ENCODE peak calls at places on chromosome 3, in four cellular contexts. N is GM12865; O is CD8-positive, alpha-beta T cell; M is left ventricle myocardium inferior. U is an unnamed sample.

GRCh38 chr3:48990636-48991421 is 788 bp downstream of the P4HTM start:
- DNase-seq in N (peak), O (no peak), M (no peak), U (no peak)

GRCh38 chr3:36729204-36730056 is 34.9 kb downstream of the DCLK3 start:
- DNase-seq in N (peak), O (no peak), M (no peak), U (no peak)

GRCh38 chr3:47877288-47877687 is 74.3 kb downstream of the DHX30 start:
- DNase-seq in N (no peak), O (no peak), M (no peak), U (no peak)

GRCh38 chr3:2354702-2355101 is 256.0 kb downstream of the CNTN4 start:
- DNase-seq in N (no peak), O (no peak), M (no peak), U (no peak)

GRCh38 chr3:13098605-13099004 is 25.4 kb upstream of the IQSEC1 start:
- DNase-seq in N (no peak), O (no peak), M (no peak), U (no peak)

GRCh38 chr3:136330900-136331299 is 80.8 kb downstream of the PCCB start:
- DNase-seq in N (no peak), O (no peak), M (no peak), U (no peak)

GRCh38 chr3:152719264-152719663 is 115.7 kb upstream of the P2RY1 start:
- DNase-seq in N (no peak), O (no peak), M (no peak), U (no peak)

GRCh38 chr3:78163379-78163778 is 1123.5 kb downstream of the ROBO2 start:
- DNase-seq in N (no peak), O (no peak), M (no peak), U (no peak)

GRCh38 chr3:128374746-128375445 is 91.8 kb downstream of the DNAJB8 start:
- DNase-seq in N (peak), O (no peak), M (no peak), U (no peak)

GRCh38 chr3:181704421-181705066 is 7.2 kb upstream of the SOX2 start:
- DNase-seq in N (no peak), O (no peak), M (no peak), U (no peak)

GRCh38 chr3:52721002-52721741 is 15.3 kb downstream of the SPCS1 start:
- DNase-seq in N (peak), O (peak), M (no peak), U (no peak)

GRCh38 chr3:107910713-107911259 is 180.0 kb downstream of the CD47 start:
- DNase-seq in N (peak), O (no peak), M (no peak), U (no peak)

GRCh38 chr3:27358372-27358771 is 10.8 kb downstream of the NEK10 start:
- DNase-seq in N (no peak), O (no peak), M (no peak), U (no peak)

GRCh38 chr3:27360113-27361078 is 8.8 kb downstream of the NEK10 start:
- DNase-seq in N (no peak), O (no peak), M (no peak), U (no peak)

GRCh38 chr3:27354588-27355203 is 14.5 kb downstream of the NEK10 start:
- DNase-seq in N (no peak), O (no peak), M (no peak), U (no peak)

GRCh38 chr3:27356976-27357375 is 12.2 kb downstream of the NEK10 start:
- DNase-seq in N (no peak), O (no peak), M (no peak), U (no peak)

DNA sequence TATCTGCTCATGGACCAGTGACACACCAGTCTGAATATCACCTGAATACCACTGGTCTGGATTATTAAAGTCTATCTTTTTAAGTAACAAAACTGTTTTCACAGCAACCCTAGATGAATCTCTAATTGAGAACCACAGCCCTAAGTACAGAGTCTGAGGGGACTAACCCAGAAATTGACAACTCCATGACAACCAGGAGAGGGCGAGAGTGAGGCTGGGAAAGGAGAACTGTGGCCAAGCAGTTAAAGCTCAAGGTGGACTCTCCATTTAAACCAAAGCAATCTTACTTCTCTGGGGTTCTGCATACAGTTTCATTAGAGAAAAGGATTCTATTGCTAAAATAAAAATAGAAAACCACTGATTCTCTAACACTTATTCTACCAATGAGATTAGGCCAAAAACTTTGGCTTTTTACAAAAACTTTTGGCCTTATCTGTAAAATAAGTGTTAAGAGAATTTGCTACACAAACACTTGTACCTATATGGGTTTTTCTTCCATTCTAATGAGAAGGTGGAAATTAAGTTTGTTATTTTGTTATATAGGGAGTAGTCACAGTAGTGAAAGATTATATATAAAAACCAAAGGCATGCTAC is 11.4 kb downstream of the NEK10 start:
- DNase-seq in N (peak), O (peak), M (no peak), U (no peak)
- TF ChIP-seq CTCF in N (peak), O (no peak), M (peak), U (peak)

DNA sequence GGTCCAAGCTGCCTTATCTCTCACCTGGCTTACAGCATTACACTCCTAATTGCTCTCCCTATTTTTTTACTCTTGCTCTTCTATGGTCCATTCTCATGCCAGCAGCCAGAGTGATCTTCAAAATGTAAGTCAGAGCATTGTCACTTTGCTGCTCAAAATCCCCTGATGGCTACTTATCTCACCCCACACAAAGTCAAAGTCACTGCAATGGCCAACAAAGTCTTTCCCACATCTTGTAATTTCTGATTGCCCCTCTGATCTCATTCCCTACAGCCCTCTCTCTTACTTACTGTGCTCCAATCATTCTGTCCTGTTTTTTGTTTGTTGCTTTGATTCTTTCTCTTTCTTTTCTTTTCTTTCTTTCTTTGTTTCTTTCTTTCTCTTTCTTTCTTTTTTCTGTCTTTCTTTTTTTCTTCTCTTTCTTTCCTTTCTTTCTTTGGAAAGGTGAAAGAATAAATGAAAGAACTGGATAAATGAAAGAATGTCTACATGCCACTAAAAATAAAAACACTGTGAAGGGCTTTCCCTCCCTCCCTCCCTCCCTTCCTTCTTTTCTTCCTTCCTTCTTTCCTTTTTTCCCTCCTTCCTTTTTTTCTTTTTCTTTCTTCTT is 34.9 kb upstream of the TIPARP start:
- DNase-seq in N (no peak), O (no peak), M (no peak), U (no peak)
- TF ChIP-seq CTCF in N (no peak), O (no peak), M (no peak), U (no peak)

GRCh38 chr3:9404680-9405079 is 7.3 kb downstream of the SETD5 start:
- DNase-seq in N (no peak), O (peak), M (no peak), U (no peak)
- TF ChIP-seq CTCF in N (no peak), O (no peak), M (peak), U (no peak)

GRCh38 chr3:140160553-140160952 is 225.6 kb downstream of the CLSTN2 start:
- DNase-seq in N (peak), O (no peak), M (no peak), U (no peak)
- TF ChIP-seq CTCF in N (peak), O (no peak), M (no peak), U (no peak)

GRCh38 chr3:129404130-129404529 is 24.3 kb downstream of the EFCAB12 start:
- DNase-seq in N (no peak), O (no peak), M (no peak), U (no peak)
- TF ChIP-seq CTCF in N (no peak), O (no peak), M (no peak), U (no peak)

DNA sequence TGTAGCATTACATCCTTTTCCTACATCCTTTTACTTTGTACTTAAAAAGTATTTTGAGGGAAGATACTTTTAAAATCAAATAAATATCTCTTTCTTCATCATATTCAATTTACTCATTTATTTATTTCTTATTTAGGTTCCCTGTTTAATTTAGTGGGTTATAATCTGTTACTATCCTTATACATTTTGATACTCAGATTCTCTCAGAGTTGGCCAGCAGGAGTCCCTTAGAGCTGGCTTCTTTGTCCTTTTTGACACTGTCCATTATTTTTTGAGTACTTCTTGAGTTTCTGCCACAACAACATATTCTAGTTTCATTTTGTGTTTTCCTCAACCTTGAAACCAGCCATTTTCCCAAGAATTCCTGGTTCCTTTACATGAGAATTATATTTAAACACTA is 111.6 kb upstream of the DCBLD2 start:
- DNase-seq in N (no peak), O (no peak), M (no peak), U (no peak)
- TF ChIP-seq CTCF in N (no peak), O (no peak), M (no peak), U (no peak)

GRCh38 chr3:17287006-17287689 is 402.4 kb downstream of the PLCL2 start:
- DNase-seq in N (no peak), O (no peak), M (no peak), U (no peak)
- TF ChIP-seq CTCF in N (no peak), O (no peak), M (no peak), U (no peak)